ENCODE peak calls at places on chromosomes 13 and 19, in eight cellular contexts. F, J, K, V, X, B, Y and Z are unnamed samples.

GRCh38 chr19:32692727-32693061 is 1.1 kb downstream of the NUDT19 start:
- DNase-seq in F (no peak), B (no peak), X (no peak), Y (no peak), J (no peak), V (no peak), K (no peak), Z (no peak)

GRCh38 chr19:38665950-38666661 is 18.7 kb downstream of the ACTN4 start:
- DNase-seq in V (peak; percentile 77), Y (peak; percentile 82), B (peak; percentile 94), J (no peak), K (peak; percentile 72), F (peak; percentile 86), X (peak; percentile 93), Z (no peak)

GRCh38 chr19:53333466-53334449 is at the start of gene ZNF845:
- DNase-seq in B (peak; percentile 99), F (peak; percentile 94), J (peak; percentile 70), V (peak; percentile 98), Y (peak; percentile 96), K (peak; percentile 96), X (peak; percentile 98), Z (peak; percentile 76)

GRCh38 chr13:113413178-113413897 is 40.0 kb downstream of the ADPRHL1 start:
- DNase-seq in F (peak; percentile 56), K (no peak), Y (no peak), B (no peak), J (no peak), X (peak; percentile 90), V (no peak), Z (no peak)

GRCh38 chr13:33634526-33635111 is 183.3 kb upstream of the RFC3 start:
- DNase-seq in J (no peak), K (no peak), F (no peak), Y (no peak), B (no peak), V (peak; percentile 71), X (no peak), Z (no peak)

GRCh38 chr13:112984501-112984900 is 15.5 kb downstream of the MCF2L start:
- DNase-seq in V (no peak), F (no peak), B (no peak), J (no peak), X (no peak), Y (no peak), K (no peak), Z (no peak)

GRCh38 chr19:47109541-47110375 is 3.8 kb downstream of the ZC3H4 start:
- DNase-seq in X (no peak), F (no peak), B (peak; percentile 58), V (no peak), J (no peak), Y (no peak), K (no peak), Z (no peak)

GRCh38 chr13:50531917-50532899 is 311.3 kb downstream of the DLEU7 start:
- DNase-seq in Y (no peak), J (no peak), B (no peak), K (no peak), F (no peak), X (no peak), V (no peak), Z (no peak)

GRCh38 chr13:102293723-102294122 is 108.1 kb downstream of the FGF14 start:
- DNase-seq in F (no peak), V (no peak), B (no peak), X (no peak), J (no peak), Y (no peak), K (no peak), Z (no peak)

GRCh38 chr13:106287351-106287750 is 248.1 kb downstream of the EFNB2 start:
- DNase-seq in Y (no peak), K (no peak), F (no peak), V (no peak), B (no peak), X (no peak), J (no peak), Z (no peak)

GRCh38 chr13:59679239-59679638 is 484.5 kb downstream of the DIAPH3 start:
- DNase-seq in F (no peak), X (no peak), Y (no peak), J (no peak), K (no peak), B (no peak), V (no peak), Z (no peak)

GRCh38 chr13:22740264-22740663 is 440.5 kb upstream of the SGCG start:
- DNase-seq in V (no peak), B (peak; percentile 64), Y (no peak), F (no peak), X (no peak), J (no peak), K (no peak), Z (no peak)

GRCh38 chr13:31545616-31546015 is 193.7 kb upstream of the RXFP2 start:
- DNase-seq in K (no peak), J (no peak), B (no peak), V (no peak), X (no peak), Y (no peak), F (no peak), Z (no peak)

GRCh38 chr13:75687145-75687763 is 51.1 kb downstream of the LMO7 start:
- DNase-seq in J (no peak), V (no peak), X (no peak), Y (no peak), B (no peak), K (no peak), F (no peak), Z (no peak)

GRCh38 chr13:28530729-28531194 is 35.8 kb upstream of the FLT1 start:
- DNase-seq in V (no peak), B (no peak), X (no peak), F (no peak), Y (no peak), K (peak; percentile 16), J (no peak), Z (no peak)

DNA sequence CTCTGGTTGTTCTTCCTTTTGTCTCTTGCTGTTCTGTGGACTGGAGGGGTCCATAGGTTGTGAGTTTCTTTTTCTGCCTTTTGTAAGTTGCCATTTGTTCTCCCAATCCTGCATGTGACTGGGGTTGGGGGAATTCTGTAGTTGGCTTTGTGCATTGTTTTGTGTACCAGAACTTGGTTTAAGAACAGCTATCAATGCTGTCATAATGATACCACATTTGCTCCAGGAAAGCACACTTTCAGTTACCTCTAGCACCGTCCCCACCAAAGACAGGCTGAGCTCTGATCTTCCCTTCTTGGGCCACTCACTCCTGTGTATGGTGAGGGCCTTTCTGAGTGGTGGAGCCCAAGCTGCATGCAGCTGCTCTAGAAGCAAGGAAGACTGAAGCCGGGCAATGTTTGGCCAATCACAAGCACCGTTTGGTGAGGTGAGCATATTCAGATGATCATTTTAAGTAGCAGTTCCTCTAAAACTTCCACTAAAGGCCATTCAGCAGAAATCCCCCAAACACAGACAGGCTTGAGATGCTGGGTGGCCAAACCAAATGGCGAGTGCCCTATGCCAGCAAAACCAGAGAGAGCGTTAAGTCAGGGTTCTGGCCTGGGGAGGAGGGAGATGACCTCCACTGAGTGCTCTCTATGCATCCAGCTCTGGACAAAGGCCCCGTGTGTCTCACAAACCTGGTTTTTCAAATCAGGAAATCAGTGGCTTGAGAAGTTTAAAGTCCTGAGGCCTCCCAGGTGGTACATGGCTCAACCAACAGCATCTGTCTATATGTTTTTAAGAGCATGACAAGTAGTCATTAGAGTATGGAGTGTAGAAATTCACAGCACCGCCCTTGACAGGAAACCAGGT is 120.7 kb upstream of the SPATA13 start:
- DNase-seq in J (no peak), F (no peak), V (no peak), X (no peak), B (no peak), K (no peak), Y (no peak), Z (no peak)
- H3K27ac ChIP-seq in J (no peak overlapping the region), F (no peak overlapping the region), V (no peak overlapping the region), X (no peak overlapping the region), B (peak overlapping the region; percentile 72), K (peak overlapping the region; percentile 75), Y (no peak overlapping the region), Z (peak overlapping the region; percentile 97)

DNA sequence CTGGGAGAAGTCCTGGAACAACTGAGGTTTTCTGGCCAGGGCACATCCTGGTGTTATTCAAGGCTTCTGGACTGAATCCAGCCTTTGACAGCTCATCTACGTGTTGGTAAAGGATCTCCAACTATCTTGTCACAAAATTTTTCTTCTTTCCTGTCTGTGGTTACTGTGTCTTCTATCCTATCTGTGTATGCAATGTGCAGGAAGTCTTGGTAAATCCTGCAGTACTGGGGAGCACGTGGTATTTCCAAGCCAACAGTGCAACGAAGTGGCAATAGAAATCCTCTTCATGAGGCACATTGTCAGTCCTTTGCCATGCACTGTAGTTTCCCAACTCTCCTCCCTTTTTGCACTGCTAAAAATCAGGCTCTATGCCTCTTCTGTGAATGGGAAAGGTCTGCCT is 86.7 kb downstream of the ZNF100 start:
- DNase-seq in B (no peak), Y (no peak), J (no peak), K (no peak), F (no peak), V (no peak), X (no peak), Z (no peak)
- H3K27ac ChIP-seq in B (no peak overlapping the region), Y (no peak overlapping the region), J (no peak overlapping the region), K (no peak overlapping the region), F (no peak overlapping the region), V (no peak overlapping the region), X (no peak overlapping the region), Z (no peak overlapping the region)

GRCh38 chr19:49186108-49186507 is 28.5 kb downstream of the TRPM4 start:
- DNase-seq in J (no peak), X (no peak), V (no peak), Y (no peak), K (no peak), B (no peak), F (no peak), Z (no peak)

GRCh38 chr19:49193822-49194394 is 36.3 kb downstream of the TRPM4 start:
- DNase-seq in V (no peak), Y (no peak), J (no peak), K (no peak), X (no peak), B (no peak), F (no peak), Z (no peak)

GRCh38 chr19:49190781-49191180 is 33.2 kb downstream of the TRPM4 start:
- DNase-seq in B (no peak), J (no peak), X (no peak), F (no peak), Y (no peak), K (no peak), V (no peak), Z (no peak)

GRCh38 chr19:49188626-49189200 is 31.1 kb downstream of the TRPM4 start:
- DNase-seq in V (no peak), F (no peak), Y (no peak), B (peak; percentile 64), J (no peak), K (no peak), X (no peak), Z (no peak)

DNA sequence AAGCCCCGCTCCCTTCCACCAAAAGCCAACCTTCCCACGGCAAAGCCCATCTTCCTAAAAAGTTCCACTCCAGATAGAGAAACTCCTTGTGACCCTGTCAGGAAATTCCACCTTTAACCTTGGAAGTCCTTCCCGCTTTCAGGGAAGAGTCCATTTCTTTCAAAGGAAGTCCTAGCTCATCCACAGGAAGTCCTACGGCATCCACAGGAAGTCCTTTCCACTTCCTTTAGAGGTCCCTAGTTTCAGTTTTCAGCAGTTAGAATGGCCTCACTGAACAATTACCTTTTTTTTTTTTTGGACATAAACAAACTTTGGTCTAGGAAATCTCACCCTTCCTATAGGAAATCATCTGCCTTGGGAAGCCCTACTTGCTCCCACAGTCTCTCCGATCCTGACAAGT is 31.7 kb downstream of the TRPM4 start:
- DNase-seq in K (no peak), X (no peak), V (no peak), B (no peak), Y (no peak), F (no peak), J (no peak), Z (no peak)
- H3K27ac ChIP-seq in K (no peak overlapping the region), X (no peak overlapping the region), V (no peak overlapping the region), B (no peak overlapping the region), Y (no peak overlapping the region), F (peak overlapping the region; percentile 33), J (no peak overlapping the region), Z (no peak overlapping the region)

GRCh38 chr13:44573790-44574465 is 2.2 kb downstream of the TSC22D1 start:
- DNase-seq in X (no peak), F (no peak), V (no peak), J (peak; percentile 21), K (peak; percentile 45), B (peak; percentile 74), Y (no peak), Z (no peak)
- H3K27ac ChIP-seq in X (no peak overlapping the region), F (no peak overlapping the region), V (no peak overlapping the region), J (peak overlapping the region; percentile 44), K (no peak overlapping the region), B (no peak overlapping the region), Y (peak overlapping the region; percentile 100), Z (no peak overlapping the region)